ENCODE peak calls at places on chromosome 7, in nine cellular contexts. T, G, Q, W, B, S, N, I and F are unnamed samples.

GRCh38 chr7:101436857-101437576 is 74.3 kb downstream of the COL26A1 start:
- DNase-seq in T (no peak), G (no peak), Q (peak), W (peak), B (no peak), S (no peak), N (no peak), I (no peak), F (no peak)

GRCh38 chr7:130566168-130566897 is 74.4 kb downstream of the MEST start:
- DNase-seq in T (peak), G (peak), Q (peak), W (peak), B (no peak), S (no peak), N (no peak), I (no peak), F (peak)

GRCh38 chr7:81499262-81500116 is 270.4 kb downstream of the HGF start:
- DNase-seq in T (peak), G (peak), Q (peak), W (no peak), B (peak), S (no peak), N (no peak), I (peak), F (peak)

GRCh38 chr7:83517026-83517700 is 131.8 kb downstream of the SEMA3E start:
- DNase-seq in T (no peak), G (no peak), Q (no peak), W (no peak), B (no peak), S (no peak), N (no peak), I (no peak), F (no peak)

GRCh38 chr7:115499966-115500365 is 530.6 kb downstream of the TFEC start:
- DNase-seq in T (peak), G (no peak), Q (peak), W (no peak), B (no peak), S (no peak), N (no peak), I (no peak), F (peak)

GRCh38 chr7:13139436-13139835 is 452.0 kb downstream of the ARL4A start:
- DNase-seq in T (no peak), G (no peak), Q (no peak), W (no peak), B (no peak), S (no peak), N (no peak), I (peak), F (no peak)

GRCh38 chr7:98193474-98194180 is 17.6 kb upstream of the BHLHA15 start:
- DNase-seq in T (no peak), G (no peak), Q (no peak), W (no peak), B (no peak), S (no peak), N (no peak), I (no peak), F (no peak)

GRCh38 chr7:132321387-132321786 is 254.9 kb downstream of the PLXNA4 start:
- DNase-seq in T (no peak), G (peak), Q (no peak), W (no peak), B (no peak), S (no peak), N (no peak), I (peak), F (no peak)

GRCh38 chr7:31271641-31272405 is 68.7 kb downstream of the NEUROD6 start:
- DNase-seq in T (no peak), G (no peak), Q (no peak), W (no peak), B (no peak), S (no peak), N (no peak), I (no peak), F (no peak)

GRCh38 chr7:157495177-157495553 is 158.4 kb downstream of the DNAJB6 start:
- DNase-seq in T (no peak), G (no peak), Q (no peak), W (no peak), B (no peak), S (no peak), N (no peak), I (no peak), F (no peak)

GRCh38 chr7:113366122-113366521 is 247.8 kb upstream of the SMIM30 start:
- DNase-seq in T (no peak), G (no peak), Q (no peak), W (no peak), B (no peak), S (no peak), N (no peak), I (no peak), F (no peak)

GRCh38 chr7:45645141-45645969 is 71.2 kb downstream of the ADCY1 start:
- DNase-seq in T (no peak), G (no peak), Q (no peak), W (no peak), B (no peak), S (peak), N (no peak), I (no peak), F (no peak)

GRCh38 chr7:133081119-133081604 is 728 bp downstream of the CHCHD3 start:
- DNase-seq in T (peak), G (peak), Q (peak), W (peak), B (no peak), S (peak), N (no peak), I (peak), F (peak)

GRCh38 chr7:157404845-157405481 is 68.2 kb downstream of the DNAJB6 start:
- DNase-seq in T (peak), G (peak), Q (peak), W (peak), B (no peak), S (peak), N (no peak), I (peak), F (peak)

GRCh38 chr7:128271471-128272454 is 30.7 kb downstream of the LEP start:
- DNase-seq in T (no peak), G (no peak), Q (no peak), W (no peak), B (no peak), S (no peak), N (no peak), I (no peak), F (no peak)

GRCh38 chr7:30665449-30665848 is 16.8 kb downstream of the CRHR2 start:
- DNase-seq in T (no peak), G (no peak), Q (no peak), W (no peak), B (no peak), S (no peak), N (no peak), I (no peak), F (no peak)

GRCh38 chr7:101507327-101507726 is 121.8 kb downstream of the MYL10 start:
- DNase-seq in T (no peak), G (no peak), Q (no peak), W (no peak), B (no peak), S (no peak), N (no peak), I (no peak), F (no peak)

GRCh38 chr7:64463636-64464375 is 99.1 kb downstream of the ZNF680 start:
- DNase-seq in T (peak), G (peak), Q (peak), W (peak), B (no peak), S (peak), N (peak), I (no peak), F (peak)

GRCh38 chr7:44257213-44257612 is 56.4 kb downstream of the YKT6 start:
- DNase-seq in T (no peak), G (no peak), Q (no peak), W (no peak), B (no peak), S (no peak), N (no peak), I (no peak), F (no peak)

GRCh38 chr7:98317366-98318040 is 36.0 kb downstream of the BRI3 start:
- DNase-seq in T (no peak), G (no peak), Q (no peak), W (no peak), B (no peak), S (no peak), N (no peak), I (no peak), F (no peak)

GRCh38 chr7:159195926-159196325 is 51.3 kb upstream of the VIPR2 start:
- DNase-seq in T (peak), G (no peak), Q (no peak), W (no peak), B (no peak), S (no peak), N (no peak), I (peak), F (no peak)

GRCh38 chr7:107999814-108000560 is 3.0 kb downstream of the LAMB1 start:
- DNase-seq in T (peak), G (no peak), Q (no peak), W (no peak), B (no peak), S (no peak), N (no peak), I (no peak), F (no peak)

GRCh38 chr7:97439637-97440214 is 292.2 kb upstream of the TAC1 start:
- DNase-seq in T (no peak), G (no peak), Q (no peak), W (no peak), B (no peak), S (no peak), N (no peak), I (no peak), F (no peak)

GRCh38 chr7:151009340-151010001 is 14.8 kb downstream of the ATG9B start:
- DNase-seq in T (no peak), G (no peak), Q (no peak), W (no peak), B (no peak), S (no peak), N (no peak), I (no peak), F (no peak)

GRCh38 chr7:95297041-95297440 is 27.3 kb downstream of the PON1 start:
- DNase-seq in T (no peak), G (no peak), Q (no peak), W (no peak), B (no peak), S (no peak), N (no peak), I (no peak), F (no peak)

GRCh38 chr7:977326-978048 is 2.1 kb upstream of the COX19 start:
- DNase-seq in T (no peak), G (peak), Q (no peak), W (peak), B (no peak), S (no peak), N (no peak), I (peak), F (no peak)

GRCh38 chr7:45888185-45888992 is at the start of gene IGFBP1:
- DNase-seq in T (peak), G (peak), Q (no peak), W (no peak), B (no peak), S (no peak), N (no peak), I (no peak), F (peak)

GRCh38 chr7:21507627-21508343 is 35.1 kb upstream of the DNAH11 start:
- DNase-seq in T (peak), G (peak), Q (peak), W (peak), B (no peak), S (no peak), N (no peak), I (peak), F (peak)

GRCh38 chr7:80640841-80641240 is 2.4 kb downstream of the CD36 start:
- DNase-seq in T (peak), G (peak), Q (peak), W (no peak), B (no peak), S (no peak), N (no peak), I (no peak), F (peak)

DNA sequence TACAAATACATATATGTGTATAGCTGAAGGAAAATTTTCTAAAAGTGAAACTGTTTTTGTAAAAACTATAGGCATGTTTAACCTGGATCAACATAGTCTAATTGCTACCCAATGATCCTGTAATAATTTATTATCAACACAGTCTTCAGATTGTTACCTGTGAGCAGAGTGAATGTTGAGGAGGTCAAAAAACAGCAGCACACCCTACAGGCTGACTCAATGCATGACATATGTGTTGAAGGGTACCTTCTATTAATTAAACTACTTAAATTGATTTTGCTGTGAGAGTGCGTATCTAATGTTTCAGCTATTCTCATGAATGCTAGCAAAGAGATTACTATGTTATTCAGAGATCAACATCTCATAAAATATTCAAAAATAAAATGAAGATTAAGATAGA is 411.4 kb downstream of the TNS3 start:
- DNase-seq in T (peak), G (no peak), Q (peak), W (no peak), B (no peak), S (no peak), N (no peak), I (no peak), F (peak)
- TF ChIP-seq CTCF in T (peak), G (peak), Q (peak), W (no peak), B (peak), S (no peak), N (no peak), I (peak), F (peak)

GRCh38 chr7:29091722-29092121 is 54.6 kb downstream of the CPVL start:
- DNase-seq in T (peak), G (peak), Q (no peak), W (no peak), B (peak), S (no peak), N (no peak), I (no peak), F (peak)
- H3K4me3 ChIP-seq in T (peak), G (peak), Q (no peak), W (no peak), B (peak), S (no peak), N (peak), I (no peak), F (peak)

DNA sequence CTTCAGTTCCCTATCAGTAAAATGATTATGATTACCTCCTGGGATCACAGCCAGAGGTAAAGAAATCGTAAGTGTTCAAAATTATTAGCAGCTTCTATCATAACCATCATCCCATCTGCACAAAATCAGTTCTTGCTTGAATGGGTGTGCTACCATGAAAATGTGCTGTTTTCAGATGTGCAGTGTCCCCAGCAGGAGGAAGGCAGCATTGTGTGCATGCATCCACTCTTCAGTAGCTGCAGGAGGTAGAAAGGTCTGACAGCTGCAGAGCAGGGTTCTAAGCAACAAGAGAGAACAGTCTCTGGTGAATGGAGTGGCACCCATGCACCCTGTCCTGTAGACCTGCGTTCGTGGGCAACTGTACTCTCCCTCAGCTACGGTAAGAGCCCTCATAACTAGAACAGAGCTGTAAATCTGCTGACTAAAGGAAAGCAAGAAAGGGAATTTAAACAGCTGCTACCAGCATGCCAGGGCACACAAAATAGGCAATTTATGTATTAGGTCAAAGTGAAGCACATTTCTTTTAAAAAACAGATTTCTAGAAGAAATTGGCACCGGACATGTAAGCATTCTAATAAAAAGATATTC is 21.2 kb downstream of the VSTM2A start:
- DNase-seq in T (no peak), G (no peak), Q (no peak), W (no peak), B (no peak), S (no peak), N (no peak), I (no peak), F (no peak)
- TF ChIP-seq CTCF in T (no peak), G (no peak), Q (no peak), W (no peak), B (no peak), S (no peak), N (no peak), I (no peak), F (no peak)

GRCh38 chr7:26376208-26376917 is 84.7 kb downstream of the SNX10 start:
- DNase-seq in T (no peak), G (no peak), Q (no peak), W (peak), B (peak), S (no peak), N (no peak), I (peak), F (no peak)
- H3K4me3 ChIP-seq in T (no peak), G (no peak), Q (no peak), W (peak), B (peak), S (peak), N (peak), I (peak), F (no peak)